ENCODE peak calls at places on chromosomes 11 and 22, in ten cellular contexts. P is H9, A is A549, S is DND-41, E is Peyer's patch, H is body of pancreas, R is fibroblast of lung, Y is GM23338, J is ovary, I is HCT116. D is an unnamed sample.
A peak's percentile ranks its signal among the peaks of the same experiment; 100 is the strongest.

GRCh38 chr11:36391062-36391461 is 95.0 kb downstream of the PRR5L start:
- DNase-seq in P (no peak), A (no peak), S (no peak), E (no peak), H (no peak), R (no peak), Y (no peak), J (no peak), I (no peak), D (no peak)

GRCh38 chr11:22192289-22192641 is 620 bp upstream of the ANO5 start:
- DNase-seq in P (peak; percentile 75), A (peak; percentile 60), S (no peak), E (peak; percentile 51), H (peak; percentile 57), R (peak; percentile 0), Y (peak; percentile 84), J (no peak), I (no peak), D (no peak)

GRCh38 chr11:69055598-69056516 is 7.1 kb downstream of the TPCN2 start:
- DNase-seq in P (no peak), A (no peak), S (no peak), E (peak; percentile 88), H (no peak), R (no peak), Y (no peak), J (no peak), I (no peak), D (no peak)

GRCh38 chr22:29308148-29308790 is 1.8 kb downstream of the GAS2L1 start:
- DNase-seq in P (no peak), A (no peak), S (no peak), E (peak; percentile 47), H (no peak), R (no peak), Y (no peak), J (no peak), I (no peak), D (no peak)

GRCh38 chr11:64539711-64540420 is 51.2 kb upstream of the SLC22A12 start:
- DNase-seq in P (no peak), A (no peak), S (no peak), E (no peak), H (no peak), R (no peak), Y (no peak), J (no peak), I (no peak), D (no peak)

GRCh38 chr11:46306296-46306853 is 28.9 kb downstream of the CREB3L1 start:
- DNase-seq in P (no peak), A (no peak), S (no peak), E (no peak), H (no peak), R (peak; percentile 49), Y (peak; percentile 44), J (no peak), I (no peak), D (no peak)

GRCh38 chr11:6353367-6353987 is 33.2 kb upstream of the CAVIN3 start:
- DNase-seq in P (peak; percentile 90), A (peak; percentile 79), S (peak; percentile 56), E (peak; percentile 80), H (peak; percentile 84), R (peak; percentile 23), Y (peak; percentile 97), J (peak; percentile 66), I (peak; percentile 88), D (peak; percentile 61)

GRCh38 chr11:134047586-134047999 is 21.3 kb upstream of the JAM3 start:
- DNase-seq in P (no peak), A (no peak), S (no peak), E (peak; percentile 70), H (peak; percentile 35), R (peak; percentile 82), Y (no peak), J (peak; percentile 93), I (no peak), D (peak; percentile 31)

GRCh38 chr22:24440270-24440717 is 12.9 kb downstream of the ADORA2A start:
- DNase-seq in P (no peak), A (no peak), S (no peak), E (no peak), H (no peak), R (no peak), Y (no peak), J (no peak), I (no peak), D (no peak)

GRCh38 chr11:43892851-43893250 is 12.2 kb downstream of the ALKBH3 start:
- DNase-seq in P (no peak), A (no peak), S (no peak), E (no peak), H (no peak), R (no peak), Y (no peak), J (no peak), I (no peak), D (no peak)

GRCh38 chr11:65885808-65886536 is 2.3 kb downstream of the FIBP start:
- DNase-seq in P (no peak), A (no peak), S (no peak), E (peak; percentile 74), H (no peak), R (no peak), Y (no peak), J (no peak), I (no peak), D (no peak)

DNA sequence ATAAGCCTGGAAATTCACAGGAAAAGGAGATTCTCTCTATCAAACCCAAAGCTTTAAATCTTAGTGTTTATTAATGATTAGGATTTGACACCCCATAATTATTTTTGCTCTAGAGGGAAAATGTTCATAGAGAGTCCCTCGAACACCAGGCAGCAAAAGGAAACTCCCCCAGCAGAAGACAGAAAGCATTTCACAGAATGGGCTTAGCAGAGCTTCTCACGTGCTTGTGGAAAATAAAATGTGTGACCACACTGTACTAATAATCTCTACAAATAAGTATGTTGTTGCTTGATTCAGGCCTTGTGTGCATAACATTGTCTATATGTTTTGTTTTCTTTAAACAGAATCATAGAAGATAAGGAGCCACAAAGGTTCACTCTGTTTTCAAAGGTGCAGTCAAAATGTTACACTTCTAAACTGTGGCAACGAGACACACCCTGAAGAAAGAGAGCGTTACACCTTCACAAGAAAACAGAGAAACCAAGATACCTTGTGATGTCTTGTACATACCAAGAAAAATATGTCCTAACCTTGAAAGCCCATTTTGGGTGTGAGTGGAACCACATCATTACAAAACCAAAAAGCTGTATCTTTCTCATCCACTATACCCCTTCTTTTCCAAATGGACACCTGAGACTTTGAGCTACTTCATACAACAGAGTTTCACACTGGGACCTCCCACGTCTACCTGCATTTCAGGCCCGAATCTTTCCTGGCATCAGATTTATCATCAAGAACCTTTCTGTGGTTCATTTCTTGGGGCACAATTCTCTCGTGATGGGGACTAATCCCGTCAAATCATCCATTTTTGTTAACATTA is 282.5 kb downstream of the ETS1 start:
- DNase-seq in P (no peak), A (no peak), S (no peak), E (no peak), H (no peak), R (no peak), Y (no peak), J (no peak), I (no peak), D (no peak)
- H3K27ac ChIP-seq in P (no peak overlapping the region), A (no peak overlapping the region), S (no peak overlapping the region), E (peak overlapping the region; percentile 74), H (no peak overlapping the region), R (no peak overlapping the region), Y (no peak overlapping the region), J (no peak overlapping the region), I (no peak overlapping the region), D (no peak overlapping the region)

DNA sequence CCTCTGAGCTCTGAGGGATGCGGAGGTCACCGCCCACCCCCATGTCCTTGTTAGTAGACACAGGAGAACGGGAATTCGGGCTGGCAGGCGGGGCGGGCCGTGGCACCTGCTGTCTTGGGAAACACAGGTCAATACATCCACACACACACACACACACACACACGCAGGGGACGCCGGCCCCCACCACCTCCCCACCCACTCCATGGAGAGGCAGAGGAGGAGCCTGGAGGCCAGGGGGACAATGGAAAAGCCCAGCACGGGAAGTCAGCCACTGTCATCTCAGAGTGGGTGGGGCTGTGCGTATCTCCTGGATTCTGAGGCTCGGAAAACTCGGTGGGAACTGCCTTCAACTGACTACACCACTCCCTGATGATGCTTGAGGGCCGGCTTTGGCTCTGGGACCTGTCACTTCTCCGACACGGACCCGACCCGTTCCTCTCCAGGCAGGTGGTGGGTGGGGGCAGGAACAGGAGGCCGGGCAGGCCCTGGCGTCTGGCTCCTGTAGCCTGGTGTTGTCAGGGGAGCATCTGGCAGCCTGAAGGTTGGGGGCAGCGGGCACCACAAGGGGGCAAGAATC is 18.5 kb upstream of the TMEM184B start:
- DNase-seq in P (no peak), A (no peak), S (no peak), E (no peak), H (no peak), R (no peak), Y (no peak), J (no peak), I (no peak), D (no peak)
- TF ChIP-seq CTCF in P (peak; percentile 12), A (no peak), S (peak; percentile 26), E (no peak), H (no peak), R (no peak), Y (no peak), J (no peak), I (no peak), D (no peak)

DNA sequence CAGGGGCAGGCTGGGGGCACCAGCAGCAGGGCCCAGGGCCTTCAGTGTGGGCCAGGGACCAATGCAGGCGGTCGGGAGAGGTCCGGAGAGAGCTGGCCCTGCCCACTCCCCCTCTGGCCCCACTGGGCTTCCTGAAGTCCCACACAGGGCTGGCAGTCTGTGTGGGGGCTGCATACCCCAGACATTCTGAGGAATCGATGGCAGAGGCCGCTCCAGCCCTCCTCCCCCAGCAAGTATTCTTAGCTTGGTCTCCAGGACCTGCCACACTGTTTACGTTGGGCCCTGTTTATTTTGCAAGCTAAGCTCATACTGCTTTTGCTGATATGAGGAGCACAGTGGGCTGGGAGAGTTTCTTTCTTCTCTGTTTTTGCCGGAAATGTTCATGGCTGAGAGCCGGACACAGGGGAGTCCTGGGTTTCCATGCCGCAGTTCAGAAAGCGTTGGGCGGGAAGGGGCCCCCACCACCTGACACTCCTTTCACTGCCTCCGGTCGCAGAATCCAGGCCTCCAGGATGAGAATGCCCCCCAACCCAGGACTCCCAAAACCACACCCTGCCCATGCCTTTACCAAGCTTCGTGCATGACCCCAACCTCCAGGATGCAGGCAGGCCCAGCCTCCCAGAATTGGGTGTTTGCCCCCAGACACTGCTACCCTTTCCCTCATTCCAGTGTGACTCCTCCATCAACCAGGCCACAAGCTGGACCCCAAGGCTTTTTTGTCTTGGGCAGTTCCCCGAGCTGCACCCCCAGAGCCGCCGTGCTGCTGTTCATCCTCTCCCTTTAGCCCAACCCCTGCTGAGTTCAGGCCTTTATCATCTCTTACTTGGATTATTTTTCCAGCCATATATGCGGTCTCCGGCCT is 81.8 kb upstream of the KCNQ1OT1 start:
- DNase-seq in P (no peak), A (no peak), S (no peak), E (peak; percentile 41), H (peak; percentile 46), R (no peak), Y (no peak), J (peak; percentile 57), I (no peak), D (no peak)
- H3K27ac ChIP-seq in P (no peak overlapping the region), A (no peak overlapping the region), S (no peak overlapping the region), E (no peak overlapping the region), H (peak overlapping the region; percentile 76), R (no peak overlapping the region), Y (no peak overlapping the region), J (peak overlapping the region; percentile 84), I (no peak overlapping the region), D (no peak overlapping the region)

DNA sequence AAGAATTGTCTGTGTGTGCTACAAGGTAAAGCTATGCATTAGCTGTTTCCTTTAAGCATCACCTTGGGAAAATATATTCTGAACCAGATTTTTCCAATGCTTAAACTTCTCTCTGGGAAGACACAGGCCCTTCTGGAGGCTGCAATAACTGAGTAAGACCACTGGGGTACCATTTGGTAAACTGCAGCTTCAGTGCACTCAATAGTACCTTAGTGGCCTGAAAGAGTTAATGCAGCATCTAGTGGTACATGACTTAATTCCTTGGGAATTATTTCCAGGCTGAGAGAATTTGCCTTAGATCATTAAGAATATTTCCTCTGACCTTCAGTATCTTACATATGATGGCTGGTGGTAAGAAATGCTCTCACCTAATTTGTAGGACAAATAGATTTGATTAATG is 727.4 kb downstream of the DLG2 start:
- DNase-seq in P (peak; percentile 44), A (peak; percentile 43), S (no peak), E (no peak), H (no peak), R (peak; percentile 61), Y (peak; percentile 87), J (no peak), I (peak; percentile 24), D (no peak)
- TF ChIP-seq CTCF in P (peak; percentile 80), A (no peak), S (no peak), E (no peak), H (no peak), R (peak; percentile 6), Y (peak; percentile 54), J (no peak), I (peak; percentile 52), D (no peak)

D was measured in RWPE1.